ENCODE peak calls at places on chromosome 12, in six cellular contexts. E is stomach, M is GM23338, N is sigmoid colon, A is kidney epithelial cell, W is IMR-90. S is an unnamed sample. For H3K36me3, the result is how much of the 10 kb centered on the place peaks cover.

GRCh38 chr12:111361717-111362576 is 6.9 kb downstream of the PHETA1 start:
- DNase-seq in E (peak), M (no peak), N (no peak), A (no peak), W (no peak), S (peak)

GRCh38 chr12:128864516-128865186 is 11.4 kb downstream of the GLT1D1 start:
- DNase-seq in E (no peak), M (no peak), N (peak), A (no peak), W (no peak), S (no peak)

GRCh38 chr12:129310346-129310745 is 457.1 kb downstream of the GLT1D1 start:
- DNase-seq in E (no peak), M (no peak), N (no peak), A (no peak), W (no peak), S (no peak)

GRCh38 chr12:92930421-92930820 is 1.3 kb upstream of the EEA1 start:
- DNase-seq in E (no peak), M (no peak), N (no peak), A (no peak), W (no peak), S (no peak)

GRCh38 chr12:78698747-78699146 is 165.8 kb upstream of the SYT1 start:
- DNase-seq in E (no peak), M (no peak), N (no peak), A (peak), W (peak), S (no peak)

GRCh38 chr12:10385181-10385613 is 4.6 kb downstream of the KLRK1 start:
- DNase-seq in E (no peak), M (no peak), N (no peak), A (peak), W (peak), S (no peak)

GRCh38 chr12:75870878-75871277 is 160.7 kb downstream of the PHLDA1 start:
- DNase-seq in E (no peak), M (no peak), N (no peak), A (no peak), W (peak), S (no peak)

GRCh38 chr12:132438139-132438700 is 51.7 kb upstream of the FBRSL1 start:
- DNase-seq in E (no peak), M (no peak), N (no peak), A (no peak), W (no peak), S (no peak)

GRCh38 chr12:77615331-77615730 is 215.4 kb upstream of the NAV3 start:
- DNase-seq in E (no peak), M (peak), N (no peak), A (no peak), W (no peak), S (no peak)

GRCh38 chr12:111406474-111407370 is 999 bp downstream of the SH2B3 start:
- DNase-seq in E (no peak), M (no peak), N (peak), A (no peak), W (no peak), S (no peak)

GRCh38 chr12:46265102-46265501 is 3.7 kb downstream of the SLC38A1 start:
- DNase-seq in E (no peak), M (no peak), N (no peak), A (no peak), W (no peak), S (no peak)

GRCh38 chr12:121196902-121197301 is 13.0 kb upstream of the P2RX4 start:
- DNase-seq in E (no peak), M (no peak), N (no peak), A (no peak), W (no peak), S (no peak)

GRCh38 chr12:71440393-71441349 is 1.1 kb downstream of the LGR5 start:
- DNase-seq in E (peak), M (peak), N (no peak), A (no peak), W (no peak), S (peak)

GRCh38 chr12:109581856-109582255 is 8.3 kb downstream of the MVK start:
- DNase-seq in E (no peak), M (no peak), N (no peak), A (peak), W (peak), S (no peak)

GRCh38 chr12:503111-503761 is 43.5 kb downstream of the B4GALNT3 start:
- DNase-seq in E (peak), M (no peak), N (no peak), A (peak), W (no peak), S (peak)

GRCh38 chr12:92356405-92356804 is 210.8 kb upstream of the BTG1 start:
- DNase-seq in E (no peak), M (no peak), N (no peak), A (no peak), W (no peak), S (no peak)

GRCh38 chr12:109757671-109758265 is 44.1 kb downstream of the FAM222A start:
- DNase-seq in E (peak), M (no peak), N (peak), A (no peak), W (no peak), S (peak)

GRCh38 chr12:111219440-111219839 is 149.5 kb downstream of the PHETA1 start:
- DNase-seq in E (no peak), M (no peak), N (no peak), A (no peak), W (no peak), S (no peak)

GRCh38 chr12:131001493-131001892 is 47.8 kb downstream of the ADGRD1 start:
- DNase-seq in E (no peak), M (no peak), N (no peak), A (no peak), W (no peak), S (no peak)

GRCh38 chr12:92030618-92031017 is 115.0 kb downstream of the BTG1 start:
- DNase-seq in E (peak), M (no peak), N (peak), A (no peak), W (peak), S (peak)

GRCh38 chr12:68521321-68521839 is 89.3 kb upstream of the RAP1B start:
- DNase-seq in E (no peak), M (no peak), N (no peak), A (peak), W (peak), S (no peak)

GRCh38 chr12:96034631-96035282 is 630 bp downstream of the LTA4H start:
- DNase-seq in E (no peak), M (peak), N (no peak), A (no peak), W (peak), S (peak)

GRCh38 chr12:78229491-78230209 is 399.0 kb downstream of the NAV3 start:
- DNase-seq in E (no peak), M (peak), N (no peak), A (no peak), W (peak), S (peak)

GRCh38 chr12:132524405-132524804 is 34.5 kb downstream of the FBRSL1 start:
- DNase-seq in E (peak), M (no peak), N (no peak), A (peak), W (peak), S (peak)

GRCh38 chr12:52209321-52209720 is 17.5 kb upstream of the KRT80 start:
- DNase-seq in E (no peak), M (no peak), N (peak), A (no peak), W (no peak), S (no peak)

GRCh38 chr12:125185740-125186470 is 120.7 kb downstream of the AACS start:
- DNase-seq in E (peak), M (peak), N (peak), A (no peak), W (peak), S (peak)

GRCh38 chr12:122421263-122421814 is 1.1 kb downstream of the CLIP1 start:
- DNase-seq in E (peak), M (no peak), N (peak), A (no peak), W (peak), S (peak)

GRCh38 chr12:84166812-84167211 is 745.8 kb downstream of the SLC6A15 start:
- DNase-seq in E (no peak), M (no peak), N (no peak), A (no peak), W (no peak), S (no peak)

GRCh38 chr12:55619352-55620138 is 17.1 kb upstream of the OR10P1 start:
- DNase-seq in E (no peak), M (peak), N (no peak), A (peak), W (peak), S (peak)

GRCh38 chr12:76144253-76144564 is 59.7 kb upstream of the NAP1L1 start:
- DNase-seq in E (peak), M (no peak), N (no peak), A (no peak), W (peak), S (peak)

GRCh38 chr12:88494520-88494919 is 85.8 kb downstream of the KITLG start:
- DNase-seq in E (no peak), M (no peak), N (no peak), A (no peak), W (no peak), S (no peak)

GRCh38 chr12:26995706-26996105 is 18.5 kb downstream of the TM7SF3 start:
- DNase-seq in E (no peak), M (no peak), N (no peak), A (no peak), W (no peak), S (no peak)
- H3K36me3 ChIP-seq in E (under half), M (under half), N (under half), A (under half), W (under half), S (under half)

DNA sequence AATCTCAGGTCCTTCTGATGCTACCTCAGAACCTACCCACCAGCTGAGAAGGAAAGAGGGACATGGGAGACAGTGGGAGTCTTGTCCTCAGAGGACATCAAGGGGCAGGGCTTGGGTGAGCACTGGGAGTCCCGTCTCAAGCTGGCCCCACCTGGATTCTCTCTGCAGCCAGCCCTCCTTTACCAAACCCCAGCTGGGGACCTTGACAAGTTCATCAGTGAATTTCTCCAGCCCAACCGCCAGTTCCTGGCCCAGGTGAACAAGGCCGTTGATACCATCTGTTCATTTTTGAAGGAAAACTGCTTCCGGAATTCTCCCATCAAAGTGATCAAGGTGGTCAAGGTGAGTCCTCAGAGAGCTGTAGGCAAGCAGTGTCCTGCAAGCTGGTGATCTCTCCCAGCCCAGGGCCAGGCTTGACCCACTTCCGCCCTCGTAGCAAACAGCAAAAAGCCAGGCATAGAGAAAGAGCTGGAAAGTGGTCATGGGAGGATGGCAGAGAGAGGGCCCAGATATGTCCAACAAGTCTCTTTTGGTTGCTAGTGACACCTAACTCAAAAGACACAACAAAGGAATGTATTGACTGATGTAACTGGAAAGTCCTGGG is 14.2 kb upstream of the OAS2 start:
- DNase-seq in E (no peak), M (no peak), N (no peak), A (no peak), W (no peak), S (no peak)
- H3K36me3 ChIP-seq in E (under half), M (under half), N (under half), A (under half), W (under half), S (under half)

GRCh38 chr12:4817813-4818212 is 91.9 kb upstream of the KCNA1 start:
- DNase-seq in E (no peak), M (no peak), N (no peak), A (no peak), W (no peak), S (no peak)
- H3K36me3 ChIP-seq in E (under half), M (under half), N (under half), A (under half), W (under half), S (under half)

GRCh38 chr12:106974525-106974924 is 12.4 kb downstream of the MTERF2 start:
- DNase-seq in E (no peak), M (no peak), N (no peak), A (peak), W (no peak), S (peak)

GRCh38 chr12:106976013-106976658 is 10.8 kb downstream of the MTERF2 start:
- DNase-seq in E (no peak), M (no peak), N (no peak), A (no peak), W (peak), S (no peak)

GRCh38 chr12:106971065-106971464 is 15.4 kb downstream of the TMEM263 start:
- DNase-seq in E (no peak), M (no peak), N (no peak), A (no peak), W (no peak), S (no peak)

GRCh38 chr12:106975098-106975497 is 11.8 kb downstream of the MTERF2 start:
- DNase-seq in E (no peak), M (no peak), N (no peak), A (no peak), W (no peak), S (no peak)

DNA sequence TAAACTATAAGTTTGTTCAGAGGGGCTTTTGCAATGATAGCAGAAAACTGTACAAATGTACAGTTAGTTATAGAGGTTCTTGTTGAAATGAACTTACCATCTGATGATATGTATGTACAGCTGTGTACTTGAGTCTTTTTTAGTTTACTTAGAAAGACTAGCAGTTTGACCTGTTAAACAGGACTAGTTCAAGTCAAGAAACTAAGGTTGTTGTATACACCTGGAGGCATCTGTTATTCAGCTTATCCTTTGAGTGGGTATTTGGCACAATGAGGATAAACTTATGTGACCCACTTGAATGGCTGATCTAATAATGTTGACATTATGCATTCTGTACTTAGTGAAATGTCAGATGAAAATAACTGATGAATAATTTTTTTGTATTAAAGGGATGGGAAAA is 13.4 kb downstream of the MTERF2 start:
- DNase-seq in E (no peak), M (no peak), N (no peak), A (no peak), W (no peak), S (no peak)
- H3K36me3 ChIP-seq in E (under half), M (under half), N (under half), A (under half), W (under half), S (under half)

GRCh38 chr12:4286228-4286627 is 12.7 kb downstream of the CCND2 start:
- DNase-seq in E (no peak), M (no peak), N (no peak), A (no peak), W (no peak), S (no peak)
- H3K36me3 ChIP-seq in E (under half), M (half or more), N (under half), A (under half), W (under half), S (under half)

DNA sequence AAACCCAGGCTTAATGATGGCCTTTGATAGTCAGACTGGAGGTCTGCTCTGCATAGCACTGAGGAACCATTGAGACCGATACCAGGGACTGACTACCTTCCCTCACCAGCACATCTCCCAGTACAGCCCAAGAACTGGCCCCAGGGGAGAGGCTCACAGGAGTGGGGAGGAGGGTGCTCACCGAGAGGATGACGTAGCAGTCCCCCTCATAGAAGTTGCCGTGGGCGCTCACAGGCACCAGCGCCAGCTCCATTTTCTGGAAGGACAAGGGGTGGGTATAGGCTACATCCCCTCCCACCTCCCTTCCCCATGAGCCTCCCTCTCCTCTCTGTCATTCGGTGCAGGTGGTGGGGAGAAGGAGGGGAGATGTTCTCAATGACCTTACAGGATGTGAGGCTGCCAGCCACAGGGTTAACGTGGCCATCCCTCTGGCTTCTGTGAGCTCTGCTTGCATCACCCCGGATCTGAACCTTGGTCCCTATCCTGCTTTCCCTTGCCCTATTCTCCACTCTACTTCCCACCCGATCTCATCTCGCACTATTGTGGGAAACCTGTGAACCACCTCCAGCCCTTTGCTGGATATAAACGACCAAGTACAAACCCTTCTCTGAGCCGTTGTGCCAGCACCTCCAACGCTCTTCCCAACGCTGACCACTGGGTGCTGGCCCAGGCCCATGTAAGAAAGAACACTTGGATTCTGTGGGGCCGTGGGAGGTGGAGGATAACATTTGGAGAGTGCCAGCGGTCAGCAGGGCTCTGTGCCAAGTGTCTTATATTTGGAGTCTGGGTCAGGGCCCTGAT is 4.4 kb downstream of the AVIL start:
- DNase-seq in E (no peak), M (no peak), N (no peak), A (no peak), W (no peak), S (no peak)
- H3K36me3 ChIP-seq in E (under half), M (under half), N (under half), A (under half), W (under half), S (under half)

S was measured in body of pancreas.